ENCODE peak calls at places on chromosomes 2 and 18, in ten cellular contexts. S, J, M, I, Y, G, V, U, T and L are unnamed samples.

GRCh38 chr2:132754867-132755472 is 85.0 kb upstream of the LYPD1 start:
- DNase-seq in S (no peak), J (no peak), M (no peak), I (no peak), Y (no peak), G (no peak), V (no peak), U (no peak), T (no peak), L (no peak)

GRCh38 chr2:45578056-45578843 is 32.8 kb downstream of the SRBD1 start:
- DNase-seq in S (no peak), J (no peak), M (no peak), I (peak), Y (no peak), G (peak), V (no peak), U (no peak), T (peak), L (no peak)

GRCh38 chr2:168178925-168179324 is 68.5 kb downstream of the STK39 start:
- DNase-seq in S (no peak), J (no peak), M (no peak), I (no peak), Y (no peak), G (no peak), V (no peak), U (no peak), T (no peak), L (no peak)

GRCh38 chr2:140791802-140792201 is 1339.0 kb downstream of the LRP1B start:
- DNase-seq in S (no peak), J (no peak), M (no peak), I (no peak), Y (no peak), G (no peak), V (no peak), U (no peak), T (no peak), L (no peak)

GRCh38 chr18:36412778-36413177 is 115.3 kb downstream of the FHOD3 start:
- DNase-seq in S (no peak), J (no peak), M (no peak), I (peak), Y (no peak), G (no peak), V (no peak), U (no peak), T (peak), L (no peak)

GRCh38 chr18:62690416-62690815 is 24.9 kb upstream of the PHLPP1 start:
- DNase-seq in S (peak), J (no peak), M (no peak), I (peak), Y (no peak), G (peak), V (no peak), U (no peak), T (no peak), L (no peak)

GRCh38 chr2:120796094-120796493 is 60.4 kb downstream of the GLI2 start:
- DNase-seq in S (no peak), J (no peak), M (no peak), I (no peak), Y (no peak), G (no peak), V (no peak), U (no peak), T (no peak), L (no peak)

GRCh38 chr2:184031402-184032147 is 566.8 kb upstream of the ZNF804A start:
- DNase-seq in S (no peak), J (no peak), M (no peak), I (no peak), Y (no peak), G (peak), V (no peak), U (no peak), T (peak), L (no peak)

GRCh38 chr18:36871801-36872200 is 42.9 kb downstream of the KIAA1328 start:
- DNase-seq in S (no peak), J (no peak), M (no peak), I (no peak), Y (no peak), G (no peak), V (no peak), U (no peak), T (no peak), L (no peak)

GRCh38 chr18:10965104-10965503 is 184.3 kb downstream of the PIEZO2 start:
- DNase-seq in S (no peak), J (no peak), M (no peak), I (peak), Y (peak), G (no peak), V (no peak), U (no peak), T (no peak), L (no peak)

GRCh38 chr2:167264380-167264779 is 376.1 kb downstream of the XIRP2 start:
- DNase-seq in S (no peak), J (no peak), M (no peak), I (peak), Y (no peak), G (peak), V (peak), U (no peak), T (peak), L (no peak)

GRCh38 chr2:38237311-38237710 is 139.8 kb downstream of the ATL2 start:
- DNase-seq in S (no peak), J (no peak), M (no peak), I (no peak), Y (no peak), G (no peak), V (no peak), U (no peak), T (no peak), L (no peak)

GRCh38 chr2:218387369-218388194 is 5.5 kb downstream of the SLC11A1 start:
- DNase-seq in S (no peak), J (peak), M (no peak), I (peak), Y (no peak), G (peak), V (peak), U (no peak), T (peak), L (no peak)

GRCh38 chr2:31333527-31334183 is 80.9 kb downstream of the XDH start:
- DNase-seq in S (peak), J (peak), M (peak), I (peak), Y (peak), G (peak), V (peak), U (peak), T (peak), L (peak)

GRCh38 chr2:71181316-71181715 is 45.6 kb downstream of the PAIP2B start:
- DNase-seq in S (no peak), J (no peak), M (no peak), I (no peak), Y (no peak), G (no peak), V (no peak), U (no peak), T (no peak), L (no peak)

GRCh38 chr2:69734858-69735574 is 6.9 kb upstream of the ANXA4 start:
- DNase-seq in S (no peak), J (no peak), M (no peak), I (no peak), Y (no peak), G (no peak), V (no peak), U (no peak), T (no peak), L (no peak)

GRCh38 chr2:239297142-239298125 is 103.4 kb downstream of the HDAC4 start:
- DNase-seq in S (no peak), J (peak), M (no peak), I (no peak), Y (no peak), G (no peak), V (no peak), U (no peak), T (no peak), L (no peak)

GRCh38 chr2:133287709-133288108 is 280.6 kb downstream of the NCKAP5 start:
- DNase-seq in S (no peak), J (no peak), M (no peak), I (no peak), Y (peak), G (no peak), V (no peak), U (no peak), T (no peak), L (no peak)

GRCh38 chr2:120948662-120949011 is 213.0 kb downstream of the GLI2 start:
- DNase-seq in S (no peak), J (no peak), M (no peak), I (no peak), Y (no peak), G (no peak), V (no peak), U (no peak), T (no peak), L (no peak)

GRCh38 chr2:238376884-238377391 is 49.8 kb upstream of the ASB1 start:
- DNase-seq in S (no peak), J (no peak), M (no peak), I (no peak), Y (no peak), G (no peak), V (no peak), U (no peak), T (no peak), L (no peak)

GRCh38 chr2:234257859-234258561 is 207.5 kb downstream of the SPP2 start:
- DNase-seq in S (no peak), J (no peak), M (peak), I (peak), Y (peak), G (peak), V (peak), U (peak), T (peak), L (no peak)

GRCh38 chr2:27573452-27573851 is 9.4 kb upstream of the ZNF512 start:
- DNase-seq in S (no peak), J (no peak), M (no peak), I (no peak), Y (no peak), G (no peak), V (no peak), U (no peak), T (no peak), L (no peak)

GRCh38 chr2:7709907-7710306 is 792.7 kb downstream of the RNF144A start:
- DNase-seq in S (no peak), J (no peak), M (no peak), I (no peak), Y (no peak), G (no peak), V (no peak), U (no peak), T (no peak), L (no peak)

GRCh38 chr18:40868110-40868858 is 1086.8 kb upstream of the PIK3C3 start:
- DNase-seq in S (no peak), J (no peak), M (no peak), I (no peak), Y (no peak), G (no peak), V (no peak), U (no peak), T (no peak), L (no peak)

GRCh38 chr2:119756837-119757236 is 2.9 kb upstream of the PTPN4 start:
- DNase-seq in S (no peak), J (peak), M (peak), I (no peak), Y (peak), G (peak), V (peak), U (peak), T (peak), L (peak)

GRCh38 chr18:70985948-70986347 is 697.1 kb downstream of the SOCS6 start:
- DNase-seq in S (no peak), J (no peak), M (no peak), I (no peak), Y (no peak), G (no peak), V (no peak), U (no peak), T (no peak), L (no peak)

GRCh38 chr2:240433973-240434727 is 1.3 kb upstream of the GPC1 start:
- DNase-seq in S (no peak), J (peak), M (peak), I (no peak), Y (peak), G (no peak), V (no peak), U (peak), T (no peak), L (peak)

GRCh38 chr2:113080134-113080533 is 12.4 kb downstream of the IL1F10 start:
- DNase-seq in S (no peak), J (no peak), M (peak), I (peak), Y (no peak), G (peak), V (peak), U (peak), T (peak), L (no peak)

GRCh38 chr2:162732946-162733698 is 105.4 kb downstream of the KCNH7 start:
- DNase-seq in S (no peak), J (peak), M (no peak), I (no peak), Y (no peak), G (peak), V (peak), U (no peak), T (peak), L (no peak)

GRCh38 chr2:240598311-240598911 is 11.9 kb downstream of the CAPN10 start:
- DNase-seq in S (no peak), J (peak), M (no peak), I (no peak), Y (no peak), G (no peak), V (no peak), U (no peak), T (peak), L (no peak)

GRCh38 chr18:8177330-8178016 is 431.8 kb upstream of the RAB12 start:
- DNase-seq in S (no peak), J (peak), M (no peak), I (peak), Y (no peak), G (no peak), V (no peak), U (no peak), T (no peak), L (no peak)

GRCh38 chr18:30245756-30246515 is 796.6 kb downstream of the DSC3 start:
- DNase-seq in S (no peak), J (no peak), M (no peak), I (no peak), Y (no peak), G (peak), V (no peak), U (no peak), T (no peak), L (no peak)

GRCh38 chr2:82735336-82735735 is 1723.7 kb downstream of the SUCLG1 start:
- DNase-seq in S (no peak), J (no peak), M (no peak), I (no peak), Y (no peak), G (no peak), V (no peak), U (no peak), T (no peak), L (no peak)

GRCh38 chr2:210399440-210400041 is 77.0 kb downstream of the LANCL1 start:
- DNase-seq in S (no peak), J (no peak), M (no peak), I (peak), Y (no peak), G (peak), V (no peak), U (no peak), T (peak), L (no peak)

GRCh38 chr2:216665240-216665639 is 30.1 kb downstream of the IGFBP5 start:
- DNase-seq in S (no peak), J (no peak), M (no peak), I (no peak), Y (no peak), G (no peak), V (peak), U (no peak), T (peak), L (no peak)

GRCh38 chr2:161223139-161223732 is 63.0 kb downstream of the TANK start:
- DNase-seq in S (no peak), J (no peak), M (no peak), I (peak), Y (no peak), G (peak), V (no peak), U (no peak), T (peak), L (no peak)